ENCODE peak calls at places on chromosome 4, in five cellular contexts. One of them, this sample, is unnamed.

GRCh38 chr4:180449395-180449956 is 1793.7 kb upstream of the TENM3 start:
- DNase-seq in vagina: no peak
- DNase-seq in transverse colon: no peak
- DNase-seq in spleen: no peak
- DNase-seq in upper lobe of left lung: no peak
- DNase-seq in this sample: no peak

GRCh38 chr4:139814285-139815015 is 148.8 kb downstream of the MGST2 start:
- DNase-seq in vagina: no peak
- DNase-seq in transverse colon: no peak
- DNase-seq in spleen: no peak
- DNase-seq in upper lobe of left lung: peak
- DNase-seq in this sample: peak

GRCh38 chr4:22514431-22514830 is 1.4 kb downstream of the ADGRA3 start:
- DNase-seq in vagina: no peak
- DNase-seq in transverse colon: no peak
- DNase-seq in spleen: no peak
- DNase-seq in upper lobe of left lung: no peak
- DNase-seq in this sample: no peak

GRCh38 chr4:51859476-51860032 is 16.6 kb downstream of the DCUN1D4 start:
- DNase-seq in vagina: no peak
- DNase-seq in transverse colon: no peak
- DNase-seq in spleen: no peak
- DNase-seq in upper lobe of left lung: no peak
- DNase-seq in this sample: no peak

GRCh38 chr4:23614284-23614892 is 275.5 kb downstream of the PPARGC1A start:
- DNase-seq in vagina: no peak
- DNase-seq in transverse colon: no peak
- DNase-seq in spleen: no peak
- DNase-seq in upper lobe of left lung: peak
- DNase-seq in this sample: no peak

GRCh38 chr4:93760284-93760683 is 68.3 kb upstream of the ATOH1 start:
- DNase-seq in vagina: no peak
- DNase-seq in transverse colon: no peak
- DNase-seq in spleen: no peak
- DNase-seq in upper lobe of left lung: no peak
- DNase-seq in this sample: no peak

GRCh38 chr4:8582016-8582415 is 1.8 kb downstream of the GPR78 start:
- DNase-seq in vagina: no peak
- DNase-seq in transverse colon: no peak
- DNase-seq in spleen: peak
- DNase-seq in upper lobe of left lung: no peak
- DNase-seq in this sample: no peak

GRCh38 chr4:67035986-67036385 is 509.3 kb downstream of the CENPC start:
- DNase-seq in vagina: no peak
- DNase-seq in transverse colon: no peak
- DNase-seq in spleen: no peak
- DNase-seq in upper lobe of left lung: no peak
- DNase-seq in this sample: no peak

GRCh38 chr4:122548452-122548851 is 72.4 kb downstream of the IL21 start:
- DNase-seq in vagina: no peak
- DNase-seq in transverse colon: no peak
- DNase-seq in spleen: no peak
- DNase-seq in upper lobe of left lung: no peak
- DNase-seq in this sample: no peak

GRCh38 chr4:170868191-170868590 is 778.4 kb upstream of the AADAT start:
- DNase-seq in vagina: no peak
- DNase-seq in transverse colon: no peak
- DNase-seq in spleen: no peak
- DNase-seq in upper lobe of left lung: no peak
- DNase-seq in this sample: no peak

GRCh38 chr4:20288846-20289512 is 37.3 kb downstream of the SLIT2 start:
- DNase-seq in vagina: no peak
- DNase-seq in transverse colon: no peak
- DNase-seq in spleen: no peak
- DNase-seq in upper lobe of left lung: no peak
- DNase-seq in this sample: no peak

GRCh38 chr4:51880016-51880915 is 37.3 kb downstream of the DCUN1D4 start:
- DNase-seq in vagina: no peak
- DNase-seq in transverse colon: no peak
- DNase-seq in spleen: no peak
- DNase-seq in upper lobe of left lung: no peak
- DNase-seq in this sample: no peak

GRCh38 chr4:130825283-130825682 is 1729.3 kb downstream of the C4orf33 start:
- DNase-seq in vagina: no peak
- DNase-seq in transverse colon: no peak
- DNase-seq in spleen: no peak
- DNase-seq in upper lobe of left lung: no peak
- DNase-seq in this sample: no peak

GRCh38 chr4:48668254-48669017 is 111.6 kb downstream of the FRYL start:
- DNase-seq in vagina: no peak
- DNase-seq in transverse colon: no peak
- DNase-seq in spleen: no peak
- DNase-seq in upper lobe of left lung: no peak
- DNase-seq in this sample: no peak

GRCh38 chr4:25779021-25779420 is 83.8 kb downstream of the SEL1L3 start:
- DNase-seq in vagina: no peak
- DNase-seq in transverse colon: no peak
- DNase-seq in spleen: no peak
- DNase-seq in upper lobe of left lung: no peak
- DNase-seq in this sample: no peak

GRCh38 chr4:110631582-110632505 is 9.0 kb upstream of the PITX2 start:
- DNase-seq in vagina: no peak
- DNase-seq in transverse colon: peak
- DNase-seq in spleen: peak
- DNase-seq in upper lobe of left lung: peak
- DNase-seq in this sample: peak

GRCh38 chr4:76504613-76505465 is 69.8 kb downstream of the SHROOM3 start:
- DNase-seq in vagina: no peak
- DNase-seq in transverse colon: no peak
- DNase-seq in spleen: no peak
- DNase-seq in upper lobe of left lung: no peak
- DNase-seq in this sample: peak

GRCh38 chr4:59583845-59584568 is 1616.1 kb upstream of the ADGRL3 start:
- DNase-seq in vagina: no peak
- DNase-seq in transverse colon: no peak
- DNase-seq in spleen: no peak
- DNase-seq in upper lobe of left lung: no peak
- DNase-seq in this sample: no peak

GRCh38 chr4:119783200-119783978 is 154.8 kb upstream of the PDE5A start:
- DNase-seq in vagina: no peak
- DNase-seq in transverse colon: no peak
- DNase-seq in spleen: no peak
- DNase-seq in upper lobe of left lung: no peak
- DNase-seq in this sample: no peak

GRCh38 chr4:184309241-184310170 is 91.8 kb upstream of the ENPP6 start:
- DNase-seq in vagina: no peak
- DNase-seq in transverse colon: no peak
- DNase-seq in spleen: no peak
- DNase-seq in upper lobe of left lung: no peak
- DNase-seq in this sample: peak

GRCh38 chr4:4618846-4619245 is 77.0 kb upstream of the STX18 start:
- DNase-seq in vagina: no peak
- DNase-seq in transverse colon: no peak
- DNase-seq in spleen: no peak
- DNase-seq in upper lobe of left lung: no peak
- DNase-seq in this sample: no peak

GRCh38 chr4:137387924-137388323 is 144.4 kb downstream of the PCDH18 start:
- DNase-seq in vagina: no peak
- DNase-seq in transverse colon: no peak
- DNase-seq in spleen: no peak
- DNase-seq in upper lobe of left lung: no peak
- DNase-seq in this sample: no peak

GRCh38 chr4:98745372-98745771 is 87.0 kb upstream of the TSPAN5 start:
- DNase-seq in vagina: no peak
- DNase-seq in transverse colon: peak
- DNase-seq in spleen: no peak
- DNase-seq in upper lobe of left lung: no peak
- DNase-seq in this sample: no peak

GRCh38 chr4:122827258-122827887 is 742 bp downstream of the FGF2 start:
- DNase-seq in vagina: no peak
- DNase-seq in transverse colon: peak
- DNase-seq in spleen: peak
- DNase-seq in upper lobe of left lung: no peak
- DNase-seq in this sample: no peak

GRCh38 chr4:174156239-174156826 is 127.1 kb downstream of the FBXO8 start:
- DNase-seq in vagina: no peak
- DNase-seq in transverse colon: no peak
- DNase-seq in spleen: no peak
- DNase-seq in upper lobe of left lung: no peak
- DNase-seq in this sample: no peak

GRCh38 chr4:1346781-1347409 is at the start of gene UVSSA:
- DNase-seq in vagina: peak
- DNase-seq in transverse colon: peak
- DNase-seq in spleen: peak
- DNase-seq in upper lobe of left lung: peak
- DNase-seq in this sample: peak
- TF ChIP-seq POLR2AphosphoS5 in vagina: peak
- TF ChIP-seq POLR2AphosphoS5 in transverse colon: peak
- TF ChIP-seq POLR2AphosphoS5 in spleen: peak
- TF ChIP-seq POLR2AphosphoS5 in upper lobe of left lung: peak
- TF ChIP-seq POLR2AphosphoS5 in this sample: peak

GRCh38 chr4:185845966-185846365 is 34.0 kb upstream of the SORBS2 start:
- DNase-seq in vagina: no peak
- DNase-seq in transverse colon: no peak
- DNase-seq in spleen: no peak
- DNase-seq in upper lobe of left lung: no peak
- DNase-seq in this sample: no peak

GRCh38 chr4:185847352-185848078 is 35.5 kb upstream of the SORBS2 start:
- DNase-seq in vagina: no peak
- DNase-seq in transverse colon: no peak
- DNase-seq in spleen: no peak
- DNase-seq in upper lobe of left lung: no peak
- DNase-seq in this sample: no peak

GRCh38 chr4:185841451-185841850 is 29.5 kb upstream of the SORBS2 start:
- DNase-seq in vagina: no peak
- DNase-seq in transverse colon: no peak
- DNase-seq in spleen: no peak
- DNase-seq in upper lobe of left lung: no peak
- DNase-seq in this sample: no peak

GRCh38 chr4:185849543-185850185 is 37.7 kb upstream of the SORBS2 start:
- DNase-seq in vagina: no peak
- DNase-seq in transverse colon: no peak
- DNase-seq in spleen: no peak
- DNase-seq in upper lobe of left lung: no peak
- DNase-seq in this sample: no peak

DNA sequence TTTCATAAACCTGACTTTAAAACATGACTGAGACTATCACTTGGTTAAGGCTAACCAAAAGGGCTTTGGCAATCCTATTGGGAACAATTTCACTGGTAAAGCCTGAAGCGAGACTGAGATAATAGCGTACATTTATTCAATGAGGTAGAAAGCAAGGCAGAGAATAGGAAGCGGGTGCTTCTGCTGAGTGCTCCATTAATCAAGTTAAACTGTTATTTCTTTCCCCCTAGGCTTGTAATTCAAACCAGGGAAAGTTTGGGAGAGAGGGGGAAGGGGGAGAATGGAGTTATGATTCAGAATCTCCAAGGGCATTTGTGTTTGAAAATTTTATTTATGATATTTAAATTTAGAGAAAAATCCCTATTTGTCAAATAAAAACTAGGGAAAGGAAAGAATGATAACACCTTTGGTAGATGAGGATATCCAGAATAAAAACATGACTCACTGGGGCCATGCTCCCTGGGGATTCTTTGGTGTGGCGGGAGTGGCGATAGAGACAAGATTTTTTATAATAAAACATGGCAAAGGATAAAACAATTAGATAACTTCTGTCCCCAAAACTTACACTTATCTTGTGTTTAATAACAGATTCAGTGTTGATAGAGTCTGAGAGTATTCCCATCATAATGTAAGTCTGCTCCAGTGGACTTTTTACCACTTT is 34.7 kb upstream of the SORBS2 start:
- DNase-seq in vagina: no peak
- DNase-seq in transverse colon: no peak
- DNase-seq in spleen: no peak
- DNase-seq in upper lobe of left lung: no peak
- DNase-seq in this sample: no peak
- H3K27ac ChIP-seq in vagina: no peak
- H3K27ac ChIP-seq in transverse colon: peak
- H3K27ac ChIP-seq in spleen: no peak
- H3K27ac ChIP-seq in upper lobe of left lung: no peak
- H3K27ac ChIP-seq in this sample: no peak

DNA sequence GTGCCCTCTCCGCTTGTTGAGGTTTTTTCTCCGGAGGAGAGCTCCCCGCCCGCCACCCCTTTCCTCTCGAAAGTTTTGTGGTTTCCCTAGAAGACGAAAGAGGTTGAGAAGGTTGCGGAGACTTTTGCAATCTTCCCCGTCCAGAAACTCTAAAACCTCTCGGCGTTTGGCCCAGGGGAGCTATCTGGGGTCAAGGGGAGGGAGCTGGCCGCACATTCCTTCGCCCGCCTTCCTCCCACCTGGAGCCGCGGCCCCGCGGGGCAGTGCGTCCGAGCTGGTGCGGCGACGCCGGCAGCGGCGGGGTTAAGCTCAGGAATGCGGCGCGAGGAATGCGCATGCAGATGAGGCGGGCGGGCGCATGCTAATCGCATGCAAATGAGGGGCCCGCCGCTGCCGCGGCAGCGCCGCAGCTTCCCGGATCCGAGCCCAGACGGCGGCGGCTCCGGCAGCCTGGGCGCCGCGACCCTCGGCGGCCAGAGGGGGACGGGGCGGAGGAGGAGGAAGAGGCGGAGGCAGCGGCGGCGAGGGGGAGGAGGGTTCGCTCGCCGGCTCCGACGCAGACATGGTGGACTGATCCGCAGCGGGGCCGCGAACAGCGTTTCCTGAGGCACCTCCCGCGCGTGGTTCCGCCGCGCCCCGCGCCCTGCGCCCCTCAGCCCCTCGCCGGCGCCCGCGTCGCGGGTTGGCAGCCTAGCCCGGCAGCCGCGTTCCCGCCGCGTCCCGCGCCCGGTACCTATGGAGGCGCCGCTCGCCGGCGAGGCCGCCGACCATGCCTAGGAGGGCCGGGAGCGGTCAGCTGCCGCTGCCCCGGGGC is at the start of gene WWC2:
- DNase-seq in vagina: no peak
- DNase-seq in transverse colon: peak
- DNase-seq in spleen: peak
- DNase-seq in upper lobe of left lung: peak
- DNase-seq in this sample: peak
- TF ChIP-seq CTCF in vagina: no peak
- TF ChIP-seq CTCF in transverse colon: no peak
- TF ChIP-seq CTCF in spleen: no peak
- TF ChIP-seq CTCF in upper lobe of left lung: peak
- TF ChIP-seq CTCF in this sample: peak

GRCh38 chr4:56209767-56210166 is 177.5 kb downstream of the AASDH start:
- DNase-seq in vagina: no peak
- DNase-seq in transverse colon: no peak
- DNase-seq in spleen: no peak
- DNase-seq in upper lobe of left lung: no peak
- DNase-seq in this sample: no peak

GRCh38 chr4:56211202-56211601 is 176.1 kb downstream of the AASDH start:
- DNase-seq in vagina: no peak
- DNase-seq in transverse colon: no peak
- DNase-seq in spleen: no peak
- DNase-seq in upper lobe of left lung: no peak
- DNase-seq in this sample: no peak

GRCh38 chr4:56213543-56213942 is 173.7 kb downstream of the AASDH start:
- DNase-seq in vagina: no peak
- DNase-seq in transverse colon: no peak
- DNase-seq in spleen: no peak
- DNase-seq in upper lobe of left lung: no peak
- DNase-seq in this sample: no peak

GRCh38 chr4:56212774-56213173 is 174.5 kb downstream of the AASDH start:
- DNase-seq in vagina: no peak
- DNase-seq in transverse colon: no peak
- DNase-seq in spleen: no peak
- DNase-seq in upper lobe of left lung: no peak
- DNase-seq in this sample: no peak

GRCh38 chr4:56210397-56210796 is 176.9 kb downstream of the AASDH start:
- DNase-seq in vagina: no peak
- DNase-seq in transverse colon: no peak
- DNase-seq in spleen: no peak
- DNase-seq in upper lobe of left lung: no peak
- DNase-seq in this sample: no peak
- TF ChIP-seq POLR2AphosphoS5 in vagina: no peak
- TF ChIP-seq POLR2AphosphoS5 in transverse colon: no peak
- TF ChIP-seq POLR2AphosphoS5 in spleen: no peak
- TF ChIP-seq POLR2AphosphoS5 in upper lobe of left lung: no peak
- TF ChIP-seq POLR2AphosphoS5 in this sample: no peak